ENCODE peak calls at places on chromosome 13, in four cellular contexts. P is kidney epithelial cell, T is psoas muscle, J is fibroblast of mammary gland. C is an unnamed sample.

GRCh38 chr13:50990540-50991506 is 81.2 kb downstream of the RNASEH2B start:
- DNase-seq in J (peak), P (peak), T (peak), C (peak)

GRCh38 chr13:48896312-48896711 is 79.4 kb upstream of the FNDC3A start:
- DNase-seq in P (no peak), J (peak), T (no peak), C (no peak)

GRCh38 chr13:110137677-110138008 is 169.3 kb downstream of the COL4A1 start:
- DNase-seq in J (peak), P (peak), T (peak), C (no peak)

GRCh38 chr13:32036762-32037161 is 5.2 kb downstream of the FRY start:
- DNase-seq in T (no peak), J (no peak), P (no peak), C (no peak)

GRCh38 chr13:96850538-96850937 is 143.7 kb downstream of the OXGR1 start:
- DNase-seq in J (no peak), T (no peak), P (no peak), C (no peak)

GRCh38 chr13:75139291-75139690 is 342.7 kb downstream of the TBC1D4 start:
- DNase-seq in P (no peak), J (no peak), T (no peak), C (no peak)

GRCh38 chr13:26022538-26023292 is 29.1 kb downstream of the SHISA2 start:
- DNase-seq in T (peak), J (peak), P (peak), C (peak)

GRCh38 chr13:38636756-38637155 is 50.1 kb upstream of the FREM2 start:
- DNase-seq in P (no peak), T (no peak), J (no peak), C (no peak)

GRCh38 chr13:46668302-46668720 is 115.3 kb downstream of the LRCH1 start:
- DNase-seq in P (no peak), J (peak), T (peak), C (peak)

GRCh38 chr13:46665630-46666482 is 112.9 kb downstream of the LRCH1 start:
- DNase-seq in J (no peak), T (no peak), P (no peak), C (no peak)

GRCh38 chr13:46666727-46667456 is 113.9 kb downstream of the LRCH1 start:
- DNase-seq in P (no peak), J (no peak), T (no peak), C (no peak)

GRCh38 chr13:46668906-46669525 is 116.0 kb downstream of the LRCH1 start:
- DNase-seq in P (no peak), T (no peak), J (no peak), C (no peak)

GRCh38 chr13:46667687-46668281 is 114.8 kb downstream of the LRCH1 start:
- DNase-seq in T (no peak), P (no peak), J (peak), C (no peak)
- H3K4me3 ChIP-seq in T (peak), P (no peak), J (peak), C (peak)

GRCh38 chr13:44305216-44305615 is 68.4 kb upstream of the SERP2 start:
- DNase-seq in P (no peak), T (no peak), J (no peak), C (no peak)

GRCh38 chr13:44306401-44307192 is 67.0 kb upstream of the SERP2 start:
- DNase-seq in J (peak), P (peak), T (peak), C (peak)

GRCh38 chr13:44304433-44304725 is 69.2 kb upstream of the SERP2 start:
- DNase-seq in J (no peak), T (no peak), P (no peak), C (no peak)

GRCh38 chr13:44307255-44307654 is 66.4 kb upstream of the SERP2 start:
- DNase-seq in T (no peak), J (no peak), P (no peak), C (no peak)

GRCh38 chr13:44305845-44306244 is 67.8 kb upstream of the SERP2 start:
- DNase-seq in T (no peak), P (no peak), J (peak), C (no peak)
- H3K4me3 ChIP-seq in T (no peak), P (no peak), J (no peak), C (no peak)

GRCh38 chr13:27353653-27354052 is 70.8 kb upstream of the GTF3A start:
- DNase-seq in J (no peak), P (no peak), T (no peak), C (no peak)
- H3K4me3 ChIP-seq in J (no peak), P (no peak), T (no peak), C (no peak)

GRCh38 chr13:94928127-94928526 is 215.8 kb upstream of the SOX21 start:
- DNase-seq in T (no peak), P (no peak), J (no peak), C (no peak)

GRCh38 chr13:94933230-94933751 is 220.9 kb upstream of the SOX21 start:
- DNase-seq in J (no peak), T (no peak), P (no peak), C (no peak)
- H3K4me3 ChIP-seq in J (no peak), T (no peak), P (no peak), C (no peak)

GRCh38 chr13:97979556-97979955 is 26.1 kb downstream of the IPO5 start:
- DNase-seq in P (no peak), T (no peak), J (no peak), C (no peak)
- H3K4me3 ChIP-seq in P (no peak), T (no peak), J (no peak), C (no peak)

GRCh38 chr13:99689955-99690354 is 188.7 kb downstream of the TM9SF2 start:
- DNase-seq in P (no peak), J (no peak), T (no peak), C (no peak)

GRCh38 chr13:99687728-99688397 is 186.6 kb downstream of the TM9SF2 start:
- DNase-seq in P (peak), J (no peak), T (no peak), C (peak)

GRCh38 chr13:99686944-99687382 is 185.7 kb downstream of the TM9SF2 start:
- DNase-seq in T (no peak), J (no peak), P (no peak), C (no peak)

GRCh38 chr13:99688776-99689175 is 187.5 kb downstream of the TM9SF2 start:
- DNase-seq in P (no peak), T (no peak), J (no peak), C (no peak)

GRCh38 chr13:99686157-99686572 is 184.9 kb downstream of the TM9SF2 start:
- DNase-seq in T (no peak), P (no peak), J (peak), C (no peak)
- H3K4me3 ChIP-seq in T (no peak), P (no peak), J (no peak), C (no peak)

GRCh38 chr13:27528908-27529307 is 78.5 kb upstream of the MTIF3 start:
- DNase-seq in T (no peak), J (no peak), P (no peak), C (no peak)

GRCh38 chr13:27526516-27526915 is 76.2 kb upstream of the MTIF3 start:
- DNase-seq in P (no peak), J (no peak), T (no peak), C (no peak)

GRCh38 chr13:27522847-27523246 is 72.5 kb upstream of the MTIF3 start:
- DNase-seq in T (no peak), J (no peak), P (no peak), C (no peak)

GRCh38 chr13:27523345-27524073 is 73.1 kb upstream of the MTIF3 start:
- DNase-seq in J (peak), P (no peak), T (no peak), C (no peak)

DNA sequence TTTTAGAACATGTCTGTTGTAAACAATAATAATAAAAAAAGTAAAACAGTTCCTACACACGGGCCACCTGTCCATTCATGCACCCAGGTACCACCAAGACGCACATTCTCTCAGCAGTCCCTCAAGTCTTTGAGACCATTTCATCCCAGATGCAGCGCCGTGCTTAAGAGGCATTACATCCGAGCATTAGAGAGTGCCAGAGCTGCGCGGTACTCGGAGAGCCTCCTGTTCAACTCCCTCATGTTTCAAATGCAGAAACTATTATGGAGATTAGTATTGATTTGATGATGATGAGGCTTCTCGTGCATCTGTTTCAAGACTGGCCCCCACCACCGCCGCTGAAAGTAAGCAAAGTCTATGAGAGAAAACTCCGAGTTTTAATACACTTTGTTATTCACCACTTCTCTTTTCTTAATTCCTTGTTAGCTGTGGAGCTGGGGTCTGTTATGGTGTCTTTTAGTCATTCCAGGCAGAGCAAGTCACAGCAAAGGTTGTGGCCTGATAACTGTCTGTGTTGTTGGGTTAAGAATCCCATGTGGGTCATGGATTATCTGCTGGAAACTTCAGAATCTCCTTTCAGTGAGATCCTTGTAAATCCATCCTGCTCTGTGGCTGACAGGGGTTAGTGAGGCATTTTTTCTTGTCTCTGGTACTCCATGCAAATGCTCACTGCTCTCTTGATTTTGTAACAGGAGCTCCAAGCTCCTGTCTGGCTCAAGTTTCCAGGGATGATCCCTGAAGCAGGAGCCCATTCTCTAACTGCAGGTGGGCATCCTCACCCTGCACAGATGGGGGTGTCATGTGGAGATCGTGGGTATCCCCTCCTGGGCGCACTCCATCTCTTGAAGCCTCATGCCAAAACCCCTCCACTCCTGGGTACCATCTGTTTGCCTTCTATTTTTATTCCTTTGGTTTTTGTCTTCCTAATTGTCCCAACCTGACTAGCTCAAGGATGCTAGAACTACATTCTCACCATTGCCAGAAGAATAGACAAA is 74.9 kb upstream of the MTIF3 start:
- DNase-seq in T (no peak), P (no peak), J (no peak), C (no peak)
- H3K4me3 ChIP-seq in T (no peak), P (no peak), J (no peak), C (no peak)

GRCh38 chr13:77326905-77327604 is at the start of gene MYCBP2:
- DNase-seq in T (peak), J (peak), P (peak), C (peak)

GRCh38 chr13:77328819-77329132 is 1.9 kb upstream of the MYCBP2 start:
- DNase-seq in T (no peak), P (no peak), J (no peak), C (no peak)

GRCh38 chr13:77325371-77325941 is 1.4 kb downstream of the MYCBP2 start:
- DNase-seq in P (no peak), J (no peak), T (no peak), C (no peak)

GRCh38 chr13:77319536-77319935 is 7.4 kb downstream of the MYCBP2 start:
- DNase-seq in P (no peak), J (no peak), T (no peak), C (no peak)

DNA sequence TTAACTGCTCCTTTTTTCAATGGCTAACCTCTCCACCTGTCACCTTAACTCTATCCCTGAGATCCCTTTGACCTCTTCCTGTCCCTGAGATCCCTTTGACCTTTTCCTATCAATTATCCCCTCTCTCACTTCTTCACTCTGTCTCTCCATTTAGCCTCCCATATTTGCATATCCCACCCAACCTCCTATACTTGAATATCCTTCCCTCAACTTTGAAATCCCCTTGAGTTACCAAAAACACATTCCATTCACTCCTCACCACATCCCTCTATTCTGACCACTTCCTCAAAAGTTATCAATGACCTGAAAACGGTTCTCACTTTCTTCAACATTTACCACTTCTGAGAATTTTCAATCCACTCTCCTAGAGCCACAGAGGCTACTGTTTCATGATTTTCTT is 3.0 kb downstream of the MYCBP2 start:
- DNase-seq in P (no peak), T (no peak), J (no peak), C (no peak)
- H3K4me3 ChIP-seq in P (no peak), T (peak), J (no peak), C (no peak)

GRCh38 chr13:108496364-108497215 is 132.8 kb upstream of the MYO16 start:
- DNase-seq in J (peak), T (no peak), P (no peak), C (no peak)
- H3K4me3 ChIP-seq in J (no peak), T (no peak), P (peak), C (peak)

DNA sequence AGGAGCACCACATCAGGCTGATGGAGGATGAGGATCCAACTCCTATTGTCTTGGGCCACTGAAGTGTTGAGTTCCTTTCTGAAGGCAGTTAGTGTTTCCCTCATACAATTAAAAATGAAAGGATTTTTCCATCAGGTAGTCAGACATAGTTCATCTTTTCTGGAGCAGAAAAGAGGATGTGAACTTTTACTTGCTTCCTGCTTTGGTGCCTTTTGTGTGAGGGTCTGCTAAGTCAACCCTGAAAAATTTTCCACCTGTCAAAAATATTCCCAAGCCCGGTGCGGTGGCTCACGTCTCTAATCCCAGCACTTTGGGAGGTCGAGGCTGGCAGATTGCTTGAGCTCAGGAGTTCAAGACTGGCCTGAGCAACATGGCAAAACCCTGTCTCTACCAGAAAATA is 43.9 kb downstream of the RGCC start:
- DNase-seq in P (peak), J (no peak), T (no peak), C (no peak)
- H3K4me3 ChIP-seq in P (no peak), J (no peak), T (no peak), C (no peak)